ENCODE peak calls at places on chromosomes 4 and X, in nine cellular contexts. G, S, M, A, L, J, V, R and I are unnamed samples.

GRCh38 chrX:154308108-154308946 is 12.7 kb downstream of the TKTL1 start:
- DNase-seq in G (no peak), S (peak), M (peak), A (peak), L (no peak), J (peak), V (peak), R (no peak), I (no peak)

GRCh38 chr4:87839309-87839946 is 6.7 kb downstream of the MEPE start:
- DNase-seq in G (no peak), S (peak), M (peak), A (peak), L (no peak), J (peak), V (no peak), R (peak), I (no peak)

GRCh38 chr4:3305610-3306371 is 13.0 kb downstream of the RGS12 start:
- DNase-seq in G (no peak), S (no peak), M (no peak), A (peak), L (no peak), J (no peak), V (no peak), R (peak), I (no peak)

GRCh38 chr4:15147709-15148651 is 145.7 kb downstream of the CPEB2 start:
- DNase-seq in G (no peak), S (no peak), M (peak), A (no peak), L (no peak), J (no peak), V (no peak), R (no peak), I (no peak)

GRCh38 chrX:68438575-68438974 is 5.3 kb upstream of the OPHN1 start:
- DNase-seq in G (no peak), S (peak), M (no peak), A (no peak), L (no peak), J (no peak), V (no peak), R (no peak), I (no peak)

GRCh38 chr4:108094923-108095482 is 73.7 kb downstream of the LEF1 start:
- DNase-seq in G (no peak), S (no peak), M (no peak), A (no peak), L (no peak), J (no peak), V (no peak), R (no peak), I (no peak)

GRCh38 chr4:159018062-159018629 is 84.7 kb upstream of the RAPGEF2 start:
- DNase-seq in G (no peak), S (no peak), M (no peak), A (no peak), L (no peak), J (no peak), V (no peak), R (no peak), I (no peak)

GRCh38 chrX:12245650-12246645 is 107.7 kb downstream of the FRMPD4 start:
- DNase-seq in G (peak), S (peak), M (no peak), A (peak), L (peak), J (no peak), V (no peak), R (peak), I (peak)

GRCh38 chrX:40083120-40083978 is 14.4 kb downstream of the BCOR start:
- DNase-seq in G (no peak), S (peak), M (no peak), A (no peak), L (no peak), J (no peak), V (no peak), R (no peak), I (no peak)

GRCh38 chr4:26074672-26075071 is 160.7 kb downstream of the SMIM20 start:
- DNase-seq in G (no peak), S (no peak), M (no peak), A (no peak), L (no peak), J (peak), V (no peak), R (no peak), I (no peak)

GRCh38 chr4:11543710-11544109 is 115.0 kb upstream of the HS3ST1 start:
- DNase-seq in G (no peak), S (peak), M (no peak), A (no peak), L (no peak), J (no peak), V (no peak), R (peak), I (no peak)

GRCh38 chr4:99029852-99030251 is 34.3 kb downstream of the METAP1 start:
- DNase-seq in G (no peak), S (no peak), M (no peak), A (no peak), L (no peak), J (no peak), V (no peak), R (peak), I (no peak)

GRCh38 chrX:15985937-15986336 is 131.3 kb upstream of the AP1S2 start:
- DNase-seq in G (no peak), S (peak), M (no peak), A (no peak), L (no peak), J (no peak), V (no peak), R (no peak), I (no peak)

GRCh38 chr4:21864686-21865085 is 83.9 kb downstream of the KCNIP4 start:
- DNase-seq in G (no peak), S (no peak), M (no peak), A (no peak), L (no peak), J (no peak), V (no peak), R (no peak), I (no peak)

GRCh38 chr4:128177376-128177959 is 110.1 kb downstream of the PGRMC2 start:
- DNase-seq in G (no peak), S (no peak), M (no peak), A (no peak), L (no peak), J (no peak), V (no peak), R (no peak), I (no peak)

GRCh38 chrX:41526925-41527324 is 79.8 kb downstream of the NYX start:
- DNase-seq in G (peak), S (peak), M (no peak), A (peak), L (no peak), J (no peak), V (no peak), R (peak), I (no peak)

GRCh38 chrX:151402719-151403390 is 5.8 kb downstream of the VMA21 start:
- DNase-seq in G (no peak), S (no peak), M (peak), A (no peak), L (no peak), J (no peak), V (no peak), R (no peak), I (no peak)

GRCh38 chr4:30537462-30537861 is 182.7 kb upstream of the PCDH7 start:
- DNase-seq in G (peak), S (peak), M (no peak), A (no peak), L (no peak), J (no peak), V (no peak), R (peak), I (peak)

GRCh38 chr4:61511716-61512488 is 311.8 kb downstream of the ADGRL3 start:
- DNase-seq in G (peak), S (peak), M (no peak), A (peak), L (no peak), J (no peak), V (no peak), R (peak), I (no peak)

GRCh38 chrX:83108278-83108677 is 399.8 kb upstream of the POU3F4 start:
- DNase-seq in G (no peak), S (no peak), M (no peak), A (no peak), L (no peak), J (no peak), V (no peak), R (no peak), I (no peak)

GRCh38 chrX:25156323-25156722 is 140.6 kb upstream of the ARX start:
- DNase-seq in G (peak), S (peak), M (no peak), A (no peak), L (no peak), J (no peak), V (no peak), R (no peak), I (peak)

GRCh38 chr4:116016201-116016600 is 902.8 kb upstream of the NDST4 start:
- DNase-seq in G (no peak), S (peak), M (no peak), A (no peak), L (no peak), J (no peak), V (no peak), R (no peak), I (no peak)

GRCh38 chr4:4859799-4860380 is 425 bp downstream of the MSX1 start:
- DNase-seq in G (no peak), S (no peak), M (no peak), A (no peak), L (no peak), J (no peak), V (no peak), R (no peak), I (no peak)

GRCh38 chr4:146245246-146245645 is 30.9 kb downstream of the REELD1 start:
- DNase-seq in G (no peak), S (no peak), M (no peak), A (peak), L (no peak), J (no peak), V (no peak), R (no peak), I (no peak)

GRCh38 chr4:87306056-87306455 is 16.6 kb downstream of the HSD17B13 start:
- DNase-seq in G (no peak), S (no peak), M (no peak), A (no peak), L (no peak), J (no peak), V (no peak), R (no peak), I (no peak)

GRCh38 chr4:118752551-118752950 is 67.4 kb downstream of the METTL14 start:
- DNase-seq in G (no peak), S (no peak), M (no peak), A (no peak), L (no peak), J (no peak), V (no peak), R (no peak), I (no peak)

GRCh38 chr4:80307774-80308465 is 27.6 kb upstream of the CFAP299 start:
- DNase-seq in G (peak), S (peak), M (peak), A (peak), L (no peak), J (no peak), V (no peak), R (peak), I (no peak)

GRCh38 chr4:38782452-38783108 is at the start of gene TLR10:
- DNase-seq in G (no peak), S (peak), M (peak), A (peak), L (no peak), J (peak), V (no peak), R (no peak), I (peak)

GRCh38 chr4:112523764-112524505 is 8.0 kb upstream of the NEUROG2 start:
- DNase-seq in G (no peak), S (peak), M (peak), A (peak), L (no peak), J (no peak), V (peak), R (no peak), I (no peak)

GRCh38 chr4:41069838-41070237 is 144.5 kb downstream of the APBB2 start:
- DNase-seq in G (no peak), S (no peak), M (no peak), A (no peak), L (no peak), J (no peak), V (no peak), R (no peak), I (no peak)

GRCh38 chrX:149567621-149568417 is 18.1 kb upstream of the HSFX3 start:
- DNase-seq in G (no peak), S (peak), M (no peak), A (no peak), L (no peak), J (no peak), V (no peak), R (no peak), I (no peak)

GRCh38 chr4:14812101-14812500 is 190.2 kb upstream of the CPEB2 start:
- DNase-seq in G (no peak), S (no peak), M (no peak), A (no peak), L (no peak), J (no peak), V (no peak), R (peak), I (no peak)

GRCh38 chr4:36283912-36284465 is 2.6 kb downstream of the DTHD1 start:
- DNase-seq in G (no peak), S (no peak), M (no peak), A (no peak), L (no peak), J (no peak), V (no peak), R (no peak), I (no peak)